ENCODE peak calls at places on chromosomes 2 and 18, in ten cellular contexts. O, B, V, T, E, I, G, F, C and N are unnamed samples.

GRCh38 chr18:23209031-23209430 is 73.7 kb downstream of the CABLES1 start:
- DNase-seq in O (no peak), B (peak), V (no peak), T (no peak), E (no peak), I (no peak), G (no peak), F (no peak), C (no peak), N (peak)

GRCh38 chr2:143581989-143582719 is 452.9 kb downstream of the ARHGAP15 start:
- DNase-seq in O (peak), B (peak), V (no peak), T (no peak), E (no peak), I (peak), G (no peak), F (no peak), C (peak), N (no peak)

GRCh38 chr2:80059381-80059907 is 245.1 kb downstream of the LRRTM1 start:
- DNase-seq in O (no peak), B (no peak), V (no peak), T (no peak), E (no peak), I (no peak), G (no peak), F (no peak), C (no peak), N (no peak)

GRCh38 chr18:34773961-34774754 is 64.1 kb downstream of the DTNA start:
- DNase-seq in O (no peak), B (peak), V (no peak), T (no peak), E (peak), I (peak), G (no peak), F (no peak), C (no peak), N (peak)

GRCh38 chr2:85405076-85405402 is 5.1 kb downstream of the CAPG start:
- DNase-seq in O (no peak), B (no peak), V (no peak), T (no peak), E (no peak), I (no peak), G (no peak), F (no peak), C (no peak), N (no peak)

GRCh38 chr2:54058449-54058848 is 57.0 kb upstream of the ACYP2 start:
- DNase-seq in O (no peak), B (no peak), V (no peak), T (no peak), E (no peak), I (no peak), G (no peak), F (no peak), C (no peak), N (no peak)

GRCh38 chr2:172380436-172381274 is 46.7 kb upstream of the ITGA6 start:
- DNase-seq in O (peak), B (no peak), V (no peak), T (no peak), E (no peak), I (no peak), G (no peak), F (no peak), C (peak), N (no peak)

GRCh38 chr2:232885264-232885961 is 15.3 kb downstream of the SNORC start:
- DNase-seq in O (no peak), B (no peak), V (peak), T (no peak), E (no peak), I (no peak), G (peak), F (no peak), C (no peak), N (no peak)

GRCh38 chr2:230793573-230794359 is 71.0 kb upstream of the ITM2C start:
- DNase-seq in O (no peak), B (peak), V (no peak), T (peak), E (peak), I (peak), G (no peak), F (no peak), C (no peak), N (peak)

GRCh38 chr2:47282621-47283272 is 120.2 kb upstream of the MSH2 start:
- DNase-seq in O (no peak), B (no peak), V (no peak), T (no peak), E (no peak), I (no peak), G (no peak), F (no peak), C (peak), N (no peak)

GRCh38 chr18:43181711-43182110 is 66.2 kb upstream of the RIT2 start:
- DNase-seq in O (no peak), B (no peak), V (no peak), T (no peak), E (no peak), I (no peak), G (no peak), F (no peak), C (peak), N (no peak)

GRCh38 chr18:34795070-34795740 is 85.1 kb downstream of the DTNA start:
- DNase-seq in O (no peak), B (no peak), V (no peak), T (no peak), E (no peak), I (no peak), G (no peak), F (no peak), C (no peak), N (no peak)

GRCh38 chr18:36693931-36694661 is 134.7 kb downstream of the TPGS2 start:
- DNase-seq in O (no peak), B (no peak), V (no peak), T (no peak), E (no peak), I (no peak), G (no peak), F (peak), C (no peak), N (peak)

GRCh38 chr2:23859234-23859633 is 67.7 kb downstream of the ATAD2B start:
- DNase-seq in O (no peak), B (no peak), V (no peak), T (no peak), E (no peak), I (no peak), G (no peak), F (no peak), C (no peak), N (no peak)

GRCh38 chr2:134120160-134120717 is 133.6 kb upstream of the MGAT5 start:
- DNase-seq in O (peak), B (no peak), V (no peak), T (no peak), E (no peak), I (no peak), G (peak), F (no peak), C (peak), N (no peak)

GRCh38 chr2:235661136-235661535 is 167.3 kb downstream of the AGAP1 start:
- DNase-seq in O (no peak), B (no peak), V (no peak), T (no peak), E (no peak), I (no peak), G (no peak), F (no peak), C (no peak), N (no peak)

GRCh38 chr2:122988395-122989221 is 1036.5 kb upstream of the CNTNAP5 start:
- DNase-seq in O (peak), B (no peak), V (no peak), T (no peak), E (no peak), I (no peak), G (no peak), F (peak), C (peak), N (no peak)